ENCODE peak calls at places on chromosomes 13 and 19, in six cellular contexts. One of them, this sample, is unnamed.

GRCh38 chr19:19110410-19111137 is 27.7 kb downstream of the TMEM161A start:
- DNase-seq in adrenal gland: no peak
- DNase-seq in MM.1S: no peak
- DNase-seq in neural crest cell: peak; percentile 52
- DNase-seq in cardiac muscle cell: peak; percentile 30
- DNase-seq in spleen: no peak
- DNase-seq in this sample: peak; percentile 63

GRCh38 chr13:78742659-78743058 is 83.7 kb upstream of the OBI1 start:
- DNase-seq in adrenal gland: no peak
- DNase-seq in MM.1S: no peak
- DNase-seq in neural crest cell: no peak
- DNase-seq in cardiac muscle cell: no peak
- DNase-seq in spleen: no peak
- DNase-seq in this sample: no peak

GRCh38 chr19:4425531-4425930 is 23.1 kb downstream of the CHAF1A start:
- DNase-seq in adrenal gland: no peak
- DNase-seq in MM.1S: no peak
- DNase-seq in neural crest cell: no peak
- DNase-seq in cardiac muscle cell: peak; percentile 74
- DNase-seq in spleen: no peak
- DNase-seq in this sample: no peak

GRCh38 chr13:30204564-30204963 is 102.8 kb downstream of the KATNAL1 start:
- DNase-seq in adrenal gland: no peak
- DNase-seq in MM.1S: no peak
- DNase-seq in neural crest cell: no peak
- DNase-seq in cardiac muscle cell: no peak
- DNase-seq in spleen: no peak
- DNase-seq in this sample: no peak

GRCh38 chr13:47134939-47135489 is 238.2 kb upstream of the HTR2A start:
- DNase-seq in adrenal gland: no peak
- DNase-seq in MM.1S: no peak
- DNase-seq in neural crest cell: no peak
- DNase-seq in cardiac muscle cell: no peak
- DNase-seq in spleen: no peak
- DNase-seq in this sample: no peak

GRCh38 chr19:45079911-45080469 is 930 bp downstream of the GEMIN7 start:
- DNase-seq in adrenal gland: no peak
- DNase-seq in MM.1S: no peak
- DNase-seq in neural crest cell: no peak
- DNase-seq in cardiac muscle cell: no peak
- DNase-seq in spleen: no peak
- DNase-seq in this sample: no peak

GRCh38 chr19:31109626-31110025 is 239.6 kb downstream of the TSHZ3 start:
- DNase-seq in adrenal gland: no peak
- DNase-seq in MM.1S: no peak
- DNase-seq in neural crest cell: no peak
- DNase-seq in cardiac muscle cell: no peak
- DNase-seq in spleen: no peak
- DNase-seq in this sample: no peak

GRCh38 chr19:29873024-29873800 is 61.4 kb downstream of the CCNE1 start:
- DNase-seq in adrenal gland: peak; percentile 53
- DNase-seq in MM.1S: peak; percentile 12
- DNase-seq in neural crest cell: peak; percentile 72
- DNase-seq in cardiac muscle cell: peak; percentile 34
- DNase-seq in spleen: peak; percentile 92
- DNase-seq in this sample: peak; percentile 68

GRCh38 chr13:112732679-112733078 is 42.8 kb downstream of the ATP11A start:
- DNase-seq in adrenal gland: no peak
- DNase-seq in MM.1S: no peak
- DNase-seq in neural crest cell: no peak
- DNase-seq in cardiac muscle cell: no peak
- DNase-seq in spleen: peak; percentile 30
- DNase-seq in this sample: no peak

GRCh38 chr19:8567522-8568172 is 9.6 kb downstream of the MYO1F start:
- DNase-seq in adrenal gland: no peak
- DNase-seq in MM.1S: no peak
- DNase-seq in neural crest cell: no peak
- DNase-seq in cardiac muscle cell: no peak
- DNase-seq in spleen: peak; percentile 88
- DNase-seq in this sample: no peak

GRCh38 chr13:33132644-33133440 is 116.6 kb downstream of the KL start:
- DNase-seq in adrenal gland: no peak
- DNase-seq in MM.1S: no peak
- DNase-seq in neural crest cell: no peak
- DNase-seq in cardiac muscle cell: peak; percentile 72
- DNase-seq in spleen: no peak
- DNase-seq in this sample: no peak

GRCh38 chr13:111511805-111512504 is 191.5 kb downstream of the TEX29 start:
- DNase-seq in adrenal gland: no peak
- DNase-seq in MM.1S: no peak
- DNase-seq in neural crest cell: no peak
- DNase-seq in cardiac muscle cell: no peak
- DNase-seq in spleen: peak; percentile 50
- DNase-seq in this sample: no peak

GRCh38 chr19:6467384-6467783 is 3.3 kb downstream of the CRB3 start:
- DNase-seq in adrenal gland: no peak
- DNase-seq in MM.1S: no peak
- DNase-seq in neural crest cell: no peak
- DNase-seq in cardiac muscle cell: no peak
- DNase-seq in spleen: no peak
- DNase-seq in this sample: no peak

GRCh38 chr13:97133955-97134354 is 88.2 kb upstream of the MBNL2 start:
- DNase-seq in adrenal gland: no peak
- DNase-seq in MM.1S: no peak
- DNase-seq in neural crest cell: no peak
- DNase-seq in cardiac muscle cell: no peak
- DNase-seq in spleen: no peak
- DNase-seq in this sample: no peak

GRCh38 chr13:48448285-48448962 is 35.5 kb upstream of the LPAR6 start:
- DNase-seq in adrenal gland: no peak
- DNase-seq in MM.1S: no peak
- DNase-seq in neural crest cell: no peak
- DNase-seq in cardiac muscle cell: no peak
- DNase-seq in spleen: no peak
- DNase-seq in this sample: no peak

GRCh38 chr19:5057860-5058259 is 88.9 kb downstream of the KDM4B start:
- DNase-seq in adrenal gland: no peak
- DNase-seq in MM.1S: no peak
- DNase-seq in neural crest cell: no peak
- DNase-seq in cardiac muscle cell: peak; percentile 18
- DNase-seq in spleen: no peak
- DNase-seq in this sample: no peak

GRCh38 chr19:45467115-45467455 is 711 bp upstream of the FOSB start:
- DNase-seq in adrenal gland: no peak
- DNase-seq in MM.1S: no peak
- DNase-seq in neural crest cell: no peak
- DNase-seq in cardiac muscle cell: peak; percentile 31
- DNase-seq in spleen: no peak
- DNase-seq in this sample: no peak

GRCh38 chr13:86729206-86729605 is 930.0 kb upstream of the SLITRK6 start:
- DNase-seq in adrenal gland: no peak
- DNase-seq in MM.1S: no peak
- DNase-seq in neural crest cell: no peak
- DNase-seq in cardiac muscle cell: no peak
- DNase-seq in spleen: no peak
- DNase-seq in this sample: no peak

GRCh38 chr13:50127017-50127725 is 111.9 kb downstream of the KCNRG start:
- DNase-seq in adrenal gland: peak; percentile 47
- DNase-seq in MM.1S: no peak
- DNase-seq in neural crest cell: peak; percentile 40
- DNase-seq in cardiac muscle cell: peak; percentile 76
- DNase-seq in spleen: peak; percentile 91
- DNase-seq in this sample: peak; percentile 69

GRCh38 chr13:28475916-28476725 is 18.8 kb downstream of the FLT1 start:
- DNase-seq in adrenal gland: peak; percentile 24
- DNase-seq in MM.1S: no peak
- DNase-seq in neural crest cell: no peak
- DNase-seq in cardiac muscle cell: peak; percentile 94
- DNase-seq in spleen: no peak
- DNase-seq in this sample: no peak

GRCh38 chr13:20394506-20394905 is 131.2 kb downstream of the CRYL1 start:
- DNase-seq in adrenal gland: no peak
- DNase-seq in MM.1S: no peak
- DNase-seq in neural crest cell: no peak
- DNase-seq in cardiac muscle cell: no peak
- DNase-seq in spleen: no peak
- DNase-seq in this sample: no peak

GRCh38 chr19:2103308-2103707 is 6.6 kb downstream of the IZUMO4 start:
- DNase-seq in adrenal gland: no peak
- DNase-seq in MM.1S: no peak
- DNase-seq in neural crest cell: no peak
- DNase-seq in cardiac muscle cell: no peak
- DNase-seq in spleen: no peak
- DNase-seq in this sample: no peak

GRCh38 chr13:47508518-47509228 is 492.4 kb downstream of the SUCLA2 start:
- DNase-seq in adrenal gland: no peak
- DNase-seq in MM.1S: no peak
- DNase-seq in neural crest cell: no peak
- DNase-seq in cardiac muscle cell: no peak
- DNase-seq in spleen: no peak
- DNase-seq in this sample: no peak

GRCh38 chr13:106922384-106922783 is 354.4 kb upstream of the ARGLU1 start:
- DNase-seq in adrenal gland: no peak
- DNase-seq in MM.1S: no peak
- DNase-seq in neural crest cell: no peak
- DNase-seq in cardiac muscle cell: no peak
- DNase-seq in spleen: no peak
- DNase-seq in this sample: no peak
- TF ChIP-seq CTCF in adrenal gland: no peak
- TF ChIP-seq CTCF in MM.1S: no peak
- TF ChIP-seq CTCF in neural crest cell: no peak
- TF ChIP-seq CTCF in cardiac muscle cell: no peak
- TF ChIP-seq CTCF in spleen: no peak
- TF ChIP-seq CTCF in this sample: no peak

GRCh38 chr19:14916848-14917247 is 24.4 kb upstream of the OR7C2 start:
- DNase-seq in adrenal gland: no peak
- DNase-seq in MM.1S: no peak
- DNase-seq in neural crest cell: no peak
- DNase-seq in cardiac muscle cell: no peak
- DNase-seq in spleen: no peak
- DNase-seq in this sample: no peak
- TF ChIP-seq CTCF in adrenal gland: no peak
- TF ChIP-seq CTCF in MM.1S: no peak
- TF ChIP-seq CTCF in neural crest cell: no peak
- TF ChIP-seq CTCF in cardiac muscle cell: no peak
- TF ChIP-seq CTCF in spleen: no peak
- TF ChIP-seq CTCF in this sample: no peak

GRCh38 chr19:55406091-55406868 is 1.3 kb downstream of the UBE2S start:
- DNase-seq in adrenal gland: no peak
- DNase-seq in MM.1S: no peak
- DNase-seq in neural crest cell: no peak
- DNase-seq in cardiac muscle cell: no peak
- DNase-seq in spleen: no peak
- DNase-seq in this sample: no peak

GRCh38 chr19:55398200-55398947 is 9.2 kb downstream of the UBE2S start:
- DNase-seq in adrenal gland: no peak
- DNase-seq in MM.1S: no peak
- DNase-seq in neural crest cell: no peak
- DNase-seq in cardiac muscle cell: no peak
- DNase-seq in spleen: no peak
- DNase-seq in this sample: no peak

GRCh38 chr19:55405638-55406037 is 1.9 kb downstream of the UBE2S start:
- DNase-seq in adrenal gland: no peak
- DNase-seq in MM.1S: no peak
- DNase-seq in neural crest cell: no peak
- DNase-seq in cardiac muscle cell: no peak
- DNase-seq in spleen: no peak
- DNase-seq in this sample: no peak

GRCh38 chr19:55402509-55402908 is 5.1 kb downstream of the UBE2S start:
- DNase-seq in adrenal gland: no peak
- DNase-seq in MM.1S: no peak
- DNase-seq in neural crest cell: no peak
- DNase-seq in cardiac muscle cell: no peak
- DNase-seq in spleen: no peak
- DNase-seq in this sample: no peak

DNA sequence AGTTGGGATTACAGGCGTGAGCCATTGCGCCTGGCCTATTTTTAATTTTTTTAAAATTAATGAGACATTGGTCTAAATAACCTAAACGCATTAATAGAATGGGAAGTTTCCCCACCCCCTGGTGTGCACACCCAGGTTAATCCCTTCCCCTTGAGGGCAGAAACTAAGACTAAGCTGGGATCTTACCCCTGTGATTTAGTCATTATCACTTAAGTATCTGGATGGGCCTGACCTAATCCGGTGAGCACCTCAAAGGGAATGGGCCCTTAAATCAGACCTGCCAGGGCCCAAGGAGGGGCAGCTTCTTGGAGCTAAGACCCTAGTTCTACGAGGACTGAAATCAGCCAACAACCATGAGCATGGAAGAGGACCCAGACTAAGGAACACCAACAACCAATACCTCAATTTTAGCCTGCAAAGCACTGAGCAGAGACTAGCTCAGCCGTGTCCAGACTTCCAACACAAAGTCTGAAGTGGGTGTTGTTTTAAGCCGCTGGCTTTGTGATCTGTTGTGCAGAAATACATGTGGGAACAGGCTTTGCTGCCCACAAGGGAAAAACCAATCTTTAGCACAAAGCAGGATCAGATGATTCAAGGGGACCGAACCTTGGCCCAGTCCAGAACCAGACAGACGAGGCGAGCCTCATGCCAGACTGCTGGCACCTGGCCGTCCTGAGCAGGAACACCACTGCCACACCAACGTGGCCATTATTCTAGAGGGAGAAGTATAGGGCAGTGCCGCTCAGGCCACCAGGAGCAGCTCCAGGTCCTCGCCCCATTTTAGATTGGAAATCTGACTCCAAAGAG is 7.1 kb downstream of the UBE2S start:
- DNase-seq in adrenal gland: no peak
- DNase-seq in MM.1S: no peak
- DNase-seq in neural crest cell: no peak
- DNase-seq in cardiac muscle cell: no peak
- DNase-seq in spleen: no peak
- DNase-seq in this sample: no peak
- TF ChIP-seq CTCF in adrenal gland: no peak
- TF ChIP-seq CTCF in MM.1S: no peak
- TF ChIP-seq CTCF in neural crest cell: no peak
- TF ChIP-seq CTCF in cardiac muscle cell: no peak
- TF ChIP-seq CTCF in spleen: no peak
- TF ChIP-seq CTCF in this sample: no peak

GRCh38 chr19:42198676-42199439 is 18.6 kb downstream of the DEDD2 start:
- DNase-seq in adrenal gland: no peak
- DNase-seq in MM.1S: peak; percentile 84
- DNase-seq in neural crest cell: no peak
- DNase-seq in cardiac muscle cell: no peak
- DNase-seq in spleen: peak; percentile 94
- DNase-seq in this sample: no peak

GRCh38 chr19:42197375-42197817 is 20.1 kb downstream of the DEDD2 start:
- DNase-seq in adrenal gland: no peak
- DNase-seq in MM.1S: no peak
- DNase-seq in neural crest cell: no peak
- DNase-seq in cardiac muscle cell: no peak
- DNase-seq in spleen: no peak
- DNase-seq in this sample: no peak

GRCh38 chr19:42201489-42202289 is 15.8 kb downstream of the DEDD2 start:
- DNase-seq in adrenal gland: no peak
- DNase-seq in MM.1S: peak; percentile 36
- DNase-seq in neural crest cell: no peak
- DNase-seq in cardiac muscle cell: no peak
- DNase-seq in spleen: peak; percentile 91
- DNase-seq in this sample: no peak

GRCh38 chr19:42200116-42200740 is 17.2 kb downstream of the DEDD2 start:
- DNase-seq in adrenal gland: no peak
- DNase-seq in MM.1S: no peak
- DNase-seq in neural crest cell: no peak
- DNase-seq in cardiac muscle cell: no peak
- DNase-seq in spleen: peak; percentile 87
- DNase-seq in this sample: no peak

GRCh38 chr19:42199440-42200115 is 17.9 kb downstream of the DEDD2 start:
- DNase-seq in adrenal gland: no peak
- DNase-seq in MM.1S: peak; percentile 61
- DNase-seq in neural crest cell: no peak
- DNase-seq in cardiac muscle cell: no peak
- DNase-seq in spleen: peak; percentile 94
- DNase-seq in this sample: no peak
- TF ChIP-seq CTCF in adrenal gland: no peak
- TF ChIP-seq CTCF in MM.1S: peak; percentile 60
- TF ChIP-seq CTCF in neural crest cell: no peak
- TF ChIP-seq CTCF in cardiac muscle cell: no peak
- TF ChIP-seq CTCF in spleen: peak; percentile 48
- TF ChIP-seq CTCF in this sample: no peak